ENCODE peak calls at places on chromosomes 3 and 15, in ten cellular contexts. One of them, this sample, is unnamed.

GRCh38 chr3:98967758-98968157 is 66.3 kb upstream of the DCBLD2 start:
- DNase-seq in OCI-LY7: no peak
- DNase-seq in heart left ventricle: no peak
- DNase-seq in pancreas: no peak
- DNase-seq in left lung: no peak
- DNase-seq in SJSA1: no peak
- DNase-seq in AG04450: no peak
- DNase-seq in naive thymus-derived CD4-positive, alpha-beta T cell: no peak
- DNase-seq in CD4-positive, CD25-positive, alpha-beta regulatory T cell: no peak
- DNase-seq in lower lobe of right lung: no peak
- DNase-seq in this sample: no peak

GRCh38 chr3:126133606-126134005 is 46.8 kb downstream of the ALDH1L1 start:
- DNase-seq in OCI-LY7: no peak
- DNase-seq in heart left ventricle: peak; percentile 51
- DNase-seq in pancreas: peak; percentile 8
- DNase-seq in left lung: peak; percentile 24
- DNase-seq in SJSA1: no peak
- DNase-seq in AG04450: no peak
- DNase-seq in naive thymus-derived CD4-positive, alpha-beta T cell: no peak
- DNase-seq in CD4-positive, CD25-positive, alpha-beta regulatory T cell: no peak
- DNase-seq in lower lobe of right lung: peak; percentile 35
- DNase-seq in this sample: no peak

GRCh38 chr3:193305356-193305755 is 64.3 kb downstream of the PLAAT1 start:
- DNase-seq in OCI-LY7: no peak
- DNase-seq in heart left ventricle: no peak
- DNase-seq in pancreas: no peak
- DNase-seq in left lung: no peak
- DNase-seq in SJSA1: no peak
- DNase-seq in AG04450: no peak
- DNase-seq in naive thymus-derived CD4-positive, alpha-beta T cell: no peak
- DNase-seq in CD4-positive, CD25-positive, alpha-beta regulatory T cell: no peak
- DNase-seq in lower lobe of right lung: no peak
- DNase-seq in this sample: no peak

GRCh38 chr15:77773903-77774302 is 141.2 kb upstream of the LINGO1 start:
- DNase-seq in OCI-LY7: no peak
- DNase-seq in heart left ventricle: no peak
- DNase-seq in pancreas: no peak
- DNase-seq in left lung: no peak
- DNase-seq in SJSA1: no peak
- DNase-seq in AG04450: no peak
- DNase-seq in naive thymus-derived CD4-positive, alpha-beta T cell: no peak
- DNase-seq in CD4-positive, CD25-positive, alpha-beta regulatory T cell: no peak
- DNase-seq in lower lobe of right lung: no peak
- DNase-seq in this sample: no peak

GRCh38 chr3:195153121-195153520 is 117.8 kb downstream of the XXYLT1 start:
- DNase-seq in OCI-LY7: no peak
- DNase-seq in heart left ventricle: no peak
- DNase-seq in pancreas: no peak
- DNase-seq in left lung: no peak
- DNase-seq in SJSA1: no peak
- DNase-seq in AG04450: no peak
- DNase-seq in naive thymus-derived CD4-positive, alpha-beta T cell: no peak
- DNase-seq in CD4-positive, CD25-positive, alpha-beta regulatory T cell: no peak
- DNase-seq in lower lobe of right lung: no peak
- DNase-seq in this sample: no peak

GRCh38 chr3:189914799-189915198 is 205.9 kb downstream of the P3H2 start:
- DNase-seq in OCI-LY7: no peak
- DNase-seq in heart left ventricle: no peak
- DNase-seq in pancreas: no peak
- DNase-seq in left lung: no peak
- DNase-seq in SJSA1: peak; percentile 48
- DNase-seq in AG04450: peak; percentile 75
- DNase-seq in naive thymus-derived CD4-positive, alpha-beta T cell: no peak
- DNase-seq in CD4-positive, CD25-positive, alpha-beta regulatory T cell: no peak
- DNase-seq in lower lobe of right lung: no peak
- DNase-seq in this sample: no peak

GRCh38 chr3:13687409-13687989 is 138.6 kb downstream of the FBLN2 start:
- DNase-seq in OCI-LY7: no peak
- DNase-seq in heart left ventricle: no peak
- DNase-seq in pancreas: no peak
- DNase-seq in left lung: peak; percentile 43
- DNase-seq in SJSA1: no peak
- DNase-seq in AG04450: no peak
- DNase-seq in naive thymus-derived CD4-positive, alpha-beta T cell: no peak
- DNase-seq in CD4-positive, CD25-positive, alpha-beta regulatory T cell: no peak
- DNase-seq in lower lobe of right lung: no peak
- DNase-seq in this sample: no peak

GRCh38 chr3:59812778-59813558 is 763.1 kb upstream of the CFAP20DC start:
- DNase-seq in OCI-LY7: no peak
- DNase-seq in heart left ventricle: no peak
- DNase-seq in pancreas: no peak
- DNase-seq in left lung: no peak
- DNase-seq in SJSA1: no peak
- DNase-seq in AG04450: no peak
- DNase-seq in naive thymus-derived CD4-positive, alpha-beta T cell: no peak
- DNase-seq in CD4-positive, CD25-positive, alpha-beta regulatory T cell: no peak
- DNase-seq in lower lobe of right lung: no peak
- DNase-seq in this sample: no peak

GRCh38 chr3:76039431-76039830 is 254.1 kb upstream of the ZNF717 start:
- DNase-seq in OCI-LY7: no peak
- DNase-seq in heart left ventricle: no peak
- DNase-seq in pancreas: no peak
- DNase-seq in left lung: no peak
- DNase-seq in SJSA1: no peak
- DNase-seq in AG04450: no peak
- DNase-seq in naive thymus-derived CD4-positive, alpha-beta T cell: no peak
- DNase-seq in CD4-positive, CD25-positive, alpha-beta regulatory T cell: no peak
- DNase-seq in lower lobe of right lung: no peak
- DNase-seq in this sample: no peak

GRCh38 chr3:78140866-78141658 is 1101.2 kb downstream of the ROBO2 start:
- DNase-seq in OCI-LY7: no peak
- DNase-seq in heart left ventricle: no peak
- DNase-seq in pancreas: no peak
- DNase-seq in left lung: no peak
- DNase-seq in SJSA1: peak; percentile 40
- DNase-seq in AG04450: peak; percentile 26
- DNase-seq in naive thymus-derived CD4-positive, alpha-beta T cell: no peak
- DNase-seq in CD4-positive, CD25-positive, alpha-beta regulatory T cell: no peak
- DNase-seq in lower lobe of right lung: no peak
- DNase-seq in this sample: no peak

GRCh38 chr15:52503788-52504496 is 24.7 kb downstream of the MYO5A start:
- DNase-seq in OCI-LY7: peak; percentile 92
- DNase-seq in heart left ventricle: no peak
- DNase-seq in pancreas: no peak
- DNase-seq in left lung: no peak
- DNase-seq in SJSA1: no peak
- DNase-seq in AG04450: no peak
- DNase-seq in naive thymus-derived CD4-positive, alpha-beta T cell: no peak
- DNase-seq in CD4-positive, CD25-positive, alpha-beta regulatory T cell: peak; percentile 57
- DNase-seq in lower lobe of right lung: no peak
- DNase-seq in this sample: no peak

GRCh38 chr3:42742259-42742658 is 30.8 kb downstream of the CCDC13 start:
- DNase-seq in OCI-LY7: no peak
- DNase-seq in heart left ventricle: no peak
- DNase-seq in pancreas: no peak
- DNase-seq in left lung: no peak
- DNase-seq in SJSA1: no peak
- DNase-seq in AG04450: no peak
- DNase-seq in naive thymus-derived CD4-positive, alpha-beta T cell: no peak
- DNase-seq in CD4-positive, CD25-positive, alpha-beta regulatory T cell: no peak
- DNase-seq in lower lobe of right lung: no peak
- DNase-seq in this sample: peak; percentile 54

GRCh38 chr15:89097313-89097712 is 9.1 kb downstream of the ABHD2 start:
- DNase-seq in OCI-LY7: no peak
- DNase-seq in heart left ventricle: no peak
- DNase-seq in pancreas: no peak
- DNase-seq in left lung: no peak
- DNase-seq in SJSA1: no peak
- DNase-seq in AG04450: no peak
- DNase-seq in naive thymus-derived CD4-positive, alpha-beta T cell: no peak
- DNase-seq in CD4-positive, CD25-positive, alpha-beta regulatory T cell: no peak
- DNase-seq in lower lobe of right lung: no peak
- DNase-seq in this sample: no peak
- H3K4me3 ChIP-seq in OCI-LY7: no peak overlapping the region
- H3K4me3 ChIP-seq in heart left ventricle: no peak overlapping the region
- H3K4me3 ChIP-seq in pancreas: no peak overlapping the region
- H3K4me3 ChIP-seq in left lung: no peak overlapping the region
- H3K4me3 ChIP-seq in SJSA1: no peak overlapping the region
- H3K4me3 ChIP-seq in AG04450: no peak overlapping the region
- H3K4me3 ChIP-seq in naive thymus-derived CD4-positive, alpha-beta T cell: no peak overlapping the region
- H3K4me3 ChIP-seq in CD4-positive, CD25-positive, alpha-beta regulatory T cell: no peak overlapping the region
- H3K4me3 ChIP-seq in lower lobe of right lung: no peak overlapping the region
- H3K4me3 ChIP-seq in this sample: no peak overlapping the region

DNA sequence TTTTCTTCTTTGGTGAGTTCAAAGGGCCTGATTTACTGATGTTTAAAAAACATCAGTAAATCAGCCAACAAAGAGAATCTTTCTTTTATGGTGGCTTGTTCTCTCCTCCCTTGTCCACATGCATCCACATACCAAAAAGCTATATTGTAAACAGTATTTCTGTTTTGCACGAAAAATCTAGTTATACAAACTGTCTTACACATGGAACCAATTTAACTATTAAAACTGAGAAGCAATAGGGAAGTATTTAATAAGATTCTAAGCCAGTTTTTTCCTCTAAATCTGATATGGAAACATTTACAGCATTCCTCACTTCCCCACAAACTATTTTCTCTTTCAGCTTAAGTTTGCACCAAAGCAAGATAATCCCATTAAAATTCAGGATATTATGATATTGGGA is 110.8 kb upstream of the ICE2 start:
- DNase-seq in OCI-LY7: no peak
- DNase-seq in heart left ventricle: no peak
- DNase-seq in pancreas: no peak
- DNase-seq in left lung: no peak
- DNase-seq in SJSA1: no peak
- DNase-seq in AG04450: no peak
- DNase-seq in naive thymus-derived CD4-positive, alpha-beta T cell: no peak
- DNase-seq in CD4-positive, CD25-positive, alpha-beta regulatory T cell: no peak
- DNase-seq in lower lobe of right lung: no peak
- DNase-seq in this sample: no peak
- H3K4me3 ChIP-seq in OCI-LY7: no peak overlapping the region
- H3K4me3 ChIP-seq in heart left ventricle: peak overlapping the region; percentile 80
- H3K4me3 ChIP-seq in pancreas: no peak overlapping the region
- H3K4me3 ChIP-seq in left lung: no peak overlapping the region
- H3K4me3 ChIP-seq in SJSA1: no peak overlapping the region
- H3K4me3 ChIP-seq in AG04450: no peak overlapping the region
- H3K4me3 ChIP-seq in naive thymus-derived CD4-positive, alpha-beta T cell: peak overlapping the region; percentile 75
- H3K4me3 ChIP-seq in CD4-positive, CD25-positive, alpha-beta regulatory T cell: peak overlapping the region; percentile 99
- H3K4me3 ChIP-seq in lower lobe of right lung: peak overlapping the region; percentile 1
- H3K4me3 ChIP-seq in this sample: no peak overlapping the region

GRCh38 chr3:56795097-56795806 is 6.5 kb downstream of the ARHGEF3 start:
- DNase-seq in OCI-LY7: no peak
- DNase-seq in heart left ventricle: no peak
- DNase-seq in pancreas: no peak
- DNase-seq in left lung: no peak
- DNase-seq in SJSA1: no peak
- DNase-seq in AG04450: no peak
- DNase-seq in naive thymus-derived CD4-positive, alpha-beta T cell: no peak
- DNase-seq in CD4-positive, CD25-positive, alpha-beta regulatory T cell: no peak
- DNase-seq in lower lobe of right lung: no peak
- DNase-seq in this sample: no peak

GRCh38 chr3:56799251-56799882 is 2.4 kb downstream of the ARHGEF3 start:
- DNase-seq in OCI-LY7: peak; percentile 85
- DNase-seq in heart left ventricle: no peak
- DNase-seq in pancreas: no peak
- DNase-seq in left lung: no peak
- DNase-seq in SJSA1: peak; percentile 11
- DNase-seq in AG04450: no peak
- DNase-seq in naive thymus-derived CD4-positive, alpha-beta T cell: peak; percentile 73
- DNase-seq in CD4-positive, CD25-positive, alpha-beta regulatory T cell: peak; percentile 91
- DNase-seq in lower lobe of right lung: no peak
- DNase-seq in this sample: no peak

GRCh38 chr3:56796996-56797395 is 4.8 kb downstream of the ARHGEF3 start:
- DNase-seq in OCI-LY7: no peak
- DNase-seq in heart left ventricle: no peak
- DNase-seq in pancreas: no peak
- DNase-seq in left lung: no peak
- DNase-seq in SJSA1: no peak
- DNase-seq in AG04450: no peak
- DNase-seq in naive thymus-derived CD4-positive, alpha-beta T cell: no peak
- DNase-seq in CD4-positive, CD25-positive, alpha-beta regulatory T cell: no peak
- DNase-seq in lower lobe of right lung: no peak
- DNase-seq in this sample: no peak

GRCh38 chr3:56796202-56796601 is 5.5 kb downstream of the ARHGEF3 start:
- DNase-seq in OCI-LY7: no peak
- DNase-seq in heart left ventricle: no peak
- DNase-seq in pancreas: peak; percentile 37
- DNase-seq in left lung: no peak
- DNase-seq in SJSA1: no peak
- DNase-seq in AG04450: no peak
- DNase-seq in naive thymus-derived CD4-positive, alpha-beta T cell: no peak
- DNase-seq in CD4-positive, CD25-positive, alpha-beta regulatory T cell: no peak
- DNase-seq in lower lobe of right lung: no peak
- DNase-seq in this sample: no peak

DNA sequence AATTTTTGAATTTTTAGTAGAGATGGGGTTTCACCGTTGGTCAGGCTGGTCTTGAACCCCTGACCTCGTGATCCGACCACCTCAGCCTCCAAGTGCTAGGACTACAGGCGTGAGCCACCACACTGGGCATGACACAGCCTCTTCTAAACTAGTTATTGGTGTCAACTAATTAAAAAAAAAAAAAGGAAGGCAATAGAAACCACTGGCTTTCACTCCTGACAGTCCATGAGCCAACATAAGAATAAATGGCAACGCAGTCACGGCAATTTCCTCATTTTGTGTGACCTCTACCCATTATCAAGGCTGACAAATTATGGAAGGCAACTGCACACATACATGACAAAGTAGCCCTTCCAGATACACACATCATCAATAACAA is 6.0 kb downstream of the ARHGEF3 start:
- DNase-seq in OCI-LY7: no peak
- DNase-seq in heart left ventricle: no peak
- DNase-seq in pancreas: no peak
- DNase-seq in left lung: no peak
- DNase-seq in SJSA1: no peak
- DNase-seq in AG04450: no peak
- DNase-seq in naive thymus-derived CD4-positive, alpha-beta T cell: no peak
- DNase-seq in CD4-positive, CD25-positive, alpha-beta regulatory T cell: no peak
- DNase-seq in lower lobe of right lung: peak; percentile 54
- DNase-seq in this sample: no peak
- H3K4me3 ChIP-seq in OCI-LY7: no peak overlapping the region
- H3K4me3 ChIP-seq in heart left ventricle: no peak overlapping the region
- H3K4me3 ChIP-seq in pancreas: no peak overlapping the region
- H3K4me3 ChIP-seq in left lung: no peak overlapping the region
- H3K4me3 ChIP-seq in SJSA1: no peak overlapping the region
- H3K4me3 ChIP-seq in AG04450: no peak overlapping the region
- H3K4me3 ChIP-seq in naive thymus-derived CD4-positive, alpha-beta T cell: no peak overlapping the region
- H3K4me3 ChIP-seq in CD4-positive, CD25-positive, alpha-beta regulatory T cell: peak overlapping the region; percentile 100
- H3K4me3 ChIP-seq in lower lobe of right lung: no peak overlapping the region
- H3K4me3 ChIP-seq in this sample: no peak overlapping the region

DNA sequence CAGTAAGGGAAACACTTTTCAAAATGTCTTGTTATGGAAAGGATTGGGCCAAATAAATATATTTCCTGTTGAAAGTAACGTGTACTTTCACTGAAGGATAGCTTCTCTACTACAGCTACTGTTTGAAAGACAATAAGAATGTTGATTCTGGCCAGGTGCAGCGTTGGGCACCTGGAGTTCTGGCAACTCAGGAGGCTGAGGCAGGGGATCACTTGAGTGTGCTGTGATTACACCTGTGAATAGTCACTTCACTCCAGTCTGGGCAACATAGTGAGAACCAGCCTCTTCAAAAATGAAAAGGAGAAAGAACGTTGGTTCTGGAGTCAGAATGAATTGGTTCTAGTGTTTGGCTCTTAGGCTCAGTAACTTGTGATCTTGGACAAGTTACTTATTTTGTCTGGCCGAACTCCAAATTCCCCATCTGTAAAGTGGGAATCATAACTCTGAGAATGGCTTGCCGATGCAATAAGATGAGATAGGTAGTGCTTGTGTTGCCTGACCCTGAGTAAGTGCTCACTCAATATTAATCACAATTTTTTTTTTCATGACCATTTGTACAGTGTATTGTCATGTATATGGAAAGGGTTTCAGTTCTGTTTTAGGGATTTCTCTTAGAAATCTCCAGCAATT is 310.8 kb downstream of the PTPRG start:
- DNase-seq in OCI-LY7: no peak
- DNase-seq in heart left ventricle: no peak
- DNase-seq in pancreas: no peak
- DNase-seq in left lung: no peak
- DNase-seq in SJSA1: no peak
- DNase-seq in AG04450: no peak
- DNase-seq in naive thymus-derived CD4-positive, alpha-beta T cell: no peak
- DNase-seq in CD4-positive, CD25-positive, alpha-beta regulatory T cell: no peak
- DNase-seq in lower lobe of right lung: no peak
- DNase-seq in this sample: no peak
- H3K4me3 ChIP-seq in OCI-LY7: no peak overlapping the region
- H3K4me3 ChIP-seq in heart left ventricle: no peak overlapping the region
- H3K4me3 ChIP-seq in pancreas: no peak overlapping the region
- H3K4me3 ChIP-seq in left lung: no peak overlapping the region
- H3K4me3 ChIP-seq in SJSA1: no peak overlapping the region
- H3K4me3 ChIP-seq in AG04450: no peak overlapping the region
- H3K4me3 ChIP-seq in naive thymus-derived CD4-positive, alpha-beta T cell: no peak overlapping the region
- H3K4me3 ChIP-seq in CD4-positive, CD25-positive, alpha-beta regulatory T cell: no peak overlapping the region
- H3K4me3 ChIP-seq in lower lobe of right lung: no peak overlapping the region
- H3K4me3 ChIP-seq in this sample: no peak overlapping the region

This sample was measured in right atrium auricular region.